ENCODE peak calls at places on chromosomes 7 and 10, in nine cellular contexts. Q is cardiac fibroblast, X is lower lobe of right lung, F is A549, Y is fibroblast of mammary gland, C is HCT116, E is fibroblast of lung, K is kidney epithelial cell, I is neural progenitor cell. S is an unnamed sample.

GRCh38 chr7:142153400-142153799 is 41.9 kb downstream of the MGAM2 start:
- DNase-seq in E (peak), X (no peak), I (peak), K (no peak), F (peak), C (no peak), Q (peak), Y (no peak), S (no peak)

GRCh38 chr10:52578871-52579405 is 193.6 kb downstream of the MBL2 start:
- DNase-seq in F (no peak), X (no peak), Y (no peak), E (peak), C (no peak), Q (peak), K (no peak), I (no peak), S (peak)

GRCh38 chr10:112502536-112502935 is 55.5 kb downstream of the VTI1A start:
- DNase-seq in Y (no peak), C (no peak), Q (no peak), I (no peak), E (no peak), F (no peak), X (no peak), K (no peak), S (no peak)

GRCh38 chr10:6786579-6787031 is 206.5 kb upstream of the PRKCQ start:
- DNase-seq in Y (peak), X (no peak), F (peak), E (peak), C (no peak), K (no peak), I (no peak), Q (peak), S (peak)

GRCh38 chr10:43221419-43222293 is 45.2 kb downstream of the RASGEF1A start:
- DNase-seq in Q (no peak), I (peak), Y (no peak), F (no peak), C (no peak), X (peak), E (no peak), K (no peak), S (no peak)

GRCh38 chr10:47057471-47057870 is 146.2 kb downstream of the PTPN20 start:
- DNase-seq in Q (no peak), Y (no peak), I (no peak), C (no peak), F (no peak), X (no peak), E (no peak), K (no peak), S (no peak)

GRCh38 chr10:102432162-102432950 is at the start of gene CUEDC2:
- DNase-seq in K (peak), Q (peak), C (peak), E (peak), I (peak), Y (peak), F (peak), X (peak), S (peak)

GRCh38 chr7:155774947-155775346 is 37.3 kb downstream of the SHH start:
- DNase-seq in X (no peak), E (no peak), I (no peak), C (no peak), K (no peak), Q (no peak), F (no peak), Y (peak), S (no peak)

GRCh38 chr10:79068203-79068561 is 584 bp upstream of the ZMIZ1 start:
- DNase-seq in C (no peak), X (no peak), Y (no peak), Q (no peak), I (no peak), K (no peak), E (no peak), F (no peak), S (peak)

GRCh38 chr10:49168821-49169495 is 19.2 kb downstream of the TMEM273 start:
- DNase-seq in X (no peak), F (no peak), Q (no peak), Y (peak), E (peak), I (no peak), K (no peak), C (no peak), S (no peak)

GRCh38 chr10:77004917-77005564 is 632.6 kb downstream of the KCNMA1 start:
- DNase-seq in E (peak), K (no peak), Y (peak), I (peak), C (peak), X (no peak), Q (peak), F (peak), S (peak)

GRCh38 chr7:45099891-45100760 is 11.4 kb upstream of the NACAD start:
- DNase-seq in X (peak), Q (no peak), Y (no peak), E (no peak), I (no peak), K (no peak), F (no peak), C (no peak), S (no peak)

GRCh38 chr10:689433-690226 is at the start of gene DIP2C:
- DNase-seq in Y (peak), Q (peak), I (peak), C (peak), X (peak), E (peak), F (peak), K (no peak), S (peak)

GRCh38 chr10:34172936-34173533 is 642.1 kb downstream of the PARD3 start:
- DNase-seq in I (no peak), Y (peak), C (no peak), X (no peak), Q (peak), F (no peak), E (peak), K (no peak), S (no peak)

GRCh38 chr10:34171957-34172527 is 643.1 kb downstream of the PARD3 start:
- DNase-seq in E (peak), F (no peak), X (no peak), Y (peak), I (no peak), Q (peak), K (no peak), C (no peak), S (no peak)

GRCh38 chr10:34168429-34168828 is 646.7 kb downstream of the PARD3 start:
- DNase-seq in C (no peak), Y (no peak), X (no peak), F (no peak), Q (no peak), E (no peak), K (no peak), I (no peak), S (no peak)

GRCh38 chr10:34164029-34164428 is 651.1 kb downstream of the PARD3 start:
- DNase-seq in K (no peak), X (no peak), Q (no peak), F (no peak), I (no peak), C (no peak), Y (no peak), E (no peak), S (no peak)

GRCh38 chr10:34169677-34170076 is 645.4 kb downstream of the PARD3 start:
- DNase-seq in X (no peak), Y (no peak), I (no peak), C (no peak), K (no peak), E (no peak), F (no peak), Q (no peak), S (no peak)
- TF ChIP-seq CTCF in X (no peak), Y (no peak), I (no peak), C (no peak), K (no peak), E (no peak), F (no peak), Q (no peak), S (no peak)

GRCh38 chr7:47039089-47039648 is 542.7 kb downstream of the TNS3 start:
- DNase-seq in X (no peak), Q (peak), Y (no peak), I (no peak), E (no peak), F (no peak), K (no peak), C (no peak), S (no peak)
- H3K4me3 ChIP-seq in X (no peak), Q (no peak), Y (no peak), I (no peak), E (no peak), F (no peak), K (no peak), C (no peak), S (no peak)

GRCh38 chr7:1555813-1556540 is at the start of gene TMEM184A:
- DNase-seq in C (peak), K (peak), I (peak), Q (no peak), E (no peak), Y (no peak), X (peak), F (peak), S (no peak)
- TF ChIP-seq CTCF in C (no peak), K (peak), I (peak), Q (peak), E (peak), Y (no peak), X (peak), F (peak), S (peak)

GRCh38 chr7:24963218-24963617 is 16.8 kb downstream of the OSBPL3 start:
- DNase-seq in E (peak), F (no peak), K (no peak), Q (peak), X (peak), Y (peak), C (no peak), I (no peak), S (peak)
- H3K4me3 ChIP-seq in E (no peak), F (no peak), K (no peak), Q (no peak), X (no peak), Y (no peak), C (no peak), I (no peak), S (no peak)